ENCODE peak calls at places on chromosomes 13 and 19, in six cellular contexts. L is effector CD4-positive, alpha-beta T cell; I is fibroblast of the conjunctiva; B is cardiac muscle cell; R is activated gamma-delta T cell treated with Interleukin-2 at 50 U/mL for 16 hours; U is small intestine. J is an unnamed sample.

GRCh38 chr19:7450243-7451223 is 38.3 kb downstream of the PEX11G start:
- DNase-seq in R (no peak), U (peak), I (peak), B (peak), L (no peak), J (peak)

GRCh38 chr13:113915012-113915763 is 51.3 kb upstream of the GAS6 start:
- DNase-seq in U (no peak), I (no peak), R (no peak), L (no peak), B (no peak), J (no peak)

GRCh38 chr19:10203686-10204085 is 8.9 kb upstream of the DNMT1 start:
- DNase-seq in U (no peak), B (no peak), I (no peak), L (no peak), R (no peak), J (no peak)

GRCh38 chr13:23579886-23580706 is 9.9 kb downstream of the TNFRSF19 start:
- DNase-seq in B (peak), U (no peak), R (no peak), L (no peak), I (no peak), J (no peak)

GRCh38 chr19:48836089-48837017 is at the start of gene HSD17B14:
- DNase-seq in B (peak), L (no peak), R (no peak), I (no peak), U (no peak), J (peak)

GRCh38 chr19:4707322-4707721 is 16.3 kb downstream of the DPP9 start:
- DNase-seq in I (no peak), R (no peak), U (no peak), L (no peak), B (no peak), J (no peak)

GRCh38 chr13:109715902-109716301 is 70.5 kb downstream of the IRS2 start:
- DNase-seq in I (peak), L (no peak), B (peak), U (no peak), R (no peak), J (peak)

GRCh38 chr19:20640023-20640422 is 21.3 kb downstream of the ZNF626 start:
- DNase-seq in U (no peak), B (no peak), L (no peak), I (no peak), R (no peak), J (no peak)

GRCh38 chr13:45280751-45281634 is 60.0 kb downstream of the TPT1 start:
- DNase-seq in U (peak), I (peak), L (no peak), R (peak), B (peak), J (peak)

GRCh38 chr13:20567881-20568528 is 1.0 kb downstream of the IFT88 start:
- DNase-seq in R (no peak), B (no peak), U (no peak), I (no peak), L (no peak), J (no peak)

GRCh38 chr13:52599853-52600603 is 42.2 kb upstream of the HNRNPA1L2 start:
- DNase-seq in L (no peak), U (no peak), I (no peak), B (peak), R (no peak), J (peak)

GRCh38 chr19:18020212-18021067 is 12.5 kb downstream of the ARRDC2 start:
- DNase-seq in I (no peak), U (no peak), B (peak), R (no peak), L (no peak), J (peak)

GRCh38 chr19:1312732-1313694 is 27.3 kb downstream of the EFNA2 start:
- DNase-seq in U (peak), B (peak), I (no peak), L (no peak), R (no peak), J (peak)

GRCh38 chr13:45101327-45102018 is 18.8 kb upstream of the GTF2F2 start:
- DNase-seq in U (no peak), R (no peak), B (no peak), L (no peak), I (no peak), J (no peak)

GRCh38 chr13:29454931-29455481 is 140.5 kb downstream of the SLC7A1 start:
- DNase-seq in L (no peak), U (peak), R (no peak), I (no peak), B (peak), J (no peak)

GRCh38 chr13:41588899-41589298 is 131.5 kb downstream of the RGCC start:
- DNase-seq in B (peak), I (peak), U (no peak), R (no peak), L (no peak), J (no peak)

GRCh38 chr19:18194554-18195238 is 1.7 kb downstream of the MPV17L2 start:
- DNase-seq in U (no peak), B (peak), I (no peak), R (no peak), L (no peak), J (no peak)

GRCh38 chr19:41930926-41931592 is 2.8 kb upstream of the ERFL start:
- DNase-seq in L (no peak), R (no peak), B (no peak), U (no peak), I (no peak), J (no peak)

GRCh38 chr13:40979232-40979631 is 39.9 kb downstream of the ELF1 start:
- DNase-seq in I (no peak), U (no peak), L (no peak), B (no peak), R (no peak), J (no peak)

GRCh38 chr19:12669272-12670158 is 2.9 kb downstream of the WDR83 start:
- DNase-seq in B (peak), L (peak), R (peak), I (peak), U (peak), J (peak)

J was measured in hepatocyte.